ENCODE peak calls at places on chromosome 4, in five cellular contexts. I is stimulated activated CD8-positive, alpha-beta memory T cell treated with anti-CD3 and anti-CD28 coated beads, Interleukin-2, amount 100 ng/mL, for 48 hours; C is COR-L47; U is nephron progenitor cell; G is T-cell. X is an unnamed sample.

GRCh38 chr4:152255437-152255836 is 280.5 kb downstream of the FBXW7 start:
- DNase-seq in G (peak; percentile 52), U (no peak), C (peak; percentile 32), I (peak; percentile 45), X (peak; percentile 15)

GRCh38 chr4:22385615-22386014 is 130.3 kb downstream of the ADGRA3 start:
- DNase-seq in U (no peak), I (no peak), G (no peak), C (no peak), X (no peak)

GRCh38 chr4:147421456-147421855 is 59.4 kb upstream of the EDNRA start:
- DNase-seq in G (no peak), C (no peak), I (no peak), U (no peak), X (no peak)

GRCh38 chr4:8702516-8703400 is 110.2 kb downstream of the CPZ start:
- DNase-seq in G (no peak), U (no peak), I (no peak), C (no peak), X (no peak)

GRCh38 chr4:42656736-42656985 is 244 bp downstream of the ATP8A1 start:
- DNase-seq in G (no peak), U (no peak), I (no peak), C (no peak), X (no peak)

GRCh38 chr4:5793514-5793913 is 82.5 kb downstream of the EVC start:
- DNase-seq in G (no peak), U (no peak), C (no peak), I (no peak), X (no peak)

GRCh38 chr4:56040842-56041241 is 92.1 kb downstream of the CEP135 start:
- DNase-seq in I (no peak), G (no peak), C (no peak), U (no peak), X (no peak)

GRCh38 chr4:80619070-80619674 is 283.6 kb downstream of the CFAP299 start:
- DNase-seq in C (no peak), U (no peak), G (no peak), I (no peak), X (no peak)

GRCh38 chr4:174870311-174870710 is 41.3 kb upstream of the GLRA3 start:
- DNase-seq in C (no peak), G (no peak), I (no peak), U (no peak), X (no peak)

GRCh38 chr4:98491862-98492554 is 166.4 kb downstream of the TSPAN5 start:
- DNase-seq in I (no peak), C (no peak), U (no peak), G (no peak), X (no peak)

X was measured in T-helper 9 cell.